ENCODE peak calls at places on chromosomes 12 and 14, in ten cellular contexts. T is pancreas; D is HAP-1; B is PC-9; V is HCT116; A is aorta; G is CD4-positive, CD25-positive, alpha-beta regulatory T cell; J is left ventricle myocardium inferior; I is tibial artery; P is breast epithelium. H is an unnamed sample.

GRCh38 chr12:54019924-54020586 is 8.2 kb upstream of the HOXC6 start:
- DNase-seq in T (no peak), D (no peak), B (no peak), V (no peak), A (no peak), G (no peak), J (no peak), I (peak; percentile 83), P (no peak), H (no peak)

GRCh38 chr12:48414046-48414445 is 58.3 kb upstream of the ANP32D start:
- DNase-seq in T (no peak), D (no peak), B (no peak), V (no peak), A (no peak), G (no peak), J (no peak), I (no peak), P (no peak), H (no peak)

GRCh38 chr14:68297871-68298468 is 478.4 kb downstream of the RAD51B start:
- DNase-seq in T (no peak), D (no peak), B (no peak), V (no peak), A (no peak), G (no peak), J (no peak), I (no peak), P (no peak), H (no peak)

GRCh38 chr12:108828774-108829173 is 28.6 kb downstream of the SSH1 start:
- DNase-seq in T (no peak), D (no peak), B (peak; percentile 59), V (peak; percentile 75), A (no peak), G (no peak), J (peak; percentile 15), I (no peak), P (no peak), H (no peak)

GRCh38 chr14:48974994-48975393 is 611.2 kb downstream of the RPS29 start:
- DNase-seq in T (no peak), D (no peak), B (no peak), V (no peak), A (no peak), G (no peak), J (no peak), I (no peak), P (no peak), H (no peak)

GRCh38 chr14:29773990-29774389 is 153.7 kb downstream of the PRKD1 start:
- DNase-seq in T (no peak), D (no peak), B (no peak), V (no peak), A (no peak), G (no peak), J (no peak), I (no peak), P (no peak), H (no peak)

GRCh38 chr12:41304526-41304925 is 116.4 kb downstream of the PDZRN4 start:
- DNase-seq in T (no peak), D (peak; percentile 7), B (peak; percentile 3), V (no peak), A (no peak), G (no peak), J (no peak), I (no peak), P (no peak), H (no peak)

GRCh38 chr12:93005928-93006654 is 77.0 kb upstream of the EEA1 start:
- DNase-seq in T (no peak), D (no peak), B (no peak), V (no peak), A (no peak), G (no peak), J (no peak), I (no peak), P (no peak), H (no peak)

GRCh38 chr12:13206560-13206897 is 10.0 kb downstream of the EMP1 start:
- DNase-seq in T (no peak), D (no peak), B (no peak), V (no peak), A (no peak), G (no peak), J (no peak), I (no peak), P (no peak), H (no peak)

GRCh38 chr12:13200841-13201240 is 4.3 kb downstream of the EMP1 start:
- DNase-seq in T (no peak), D (no peak), B (no peak), V (no peak), A (no peak), G (no peak), J (no peak), I (no peak), P (no peak), H (no peak)

GRCh38 chr12:13205809-13206559 is 9.5 kb downstream of the EMP1 start:
- DNase-seq in T (no peak), D (no peak), B (peak; percentile 96), V (peak; percentile 83), A (no peak), G (no peak), J (no peak), I (no peak), P (no peak), H (no peak)

GRCh38 chr12:13204428-13204827 is 7.9 kb downstream of the EMP1 start:
- DNase-seq in T (no peak), D (no peak), B (peak; percentile 87), V (no peak), A (no peak), G (no peak), J (no peak), I (no peak), P (no peak), H (no peak)

DNA sequence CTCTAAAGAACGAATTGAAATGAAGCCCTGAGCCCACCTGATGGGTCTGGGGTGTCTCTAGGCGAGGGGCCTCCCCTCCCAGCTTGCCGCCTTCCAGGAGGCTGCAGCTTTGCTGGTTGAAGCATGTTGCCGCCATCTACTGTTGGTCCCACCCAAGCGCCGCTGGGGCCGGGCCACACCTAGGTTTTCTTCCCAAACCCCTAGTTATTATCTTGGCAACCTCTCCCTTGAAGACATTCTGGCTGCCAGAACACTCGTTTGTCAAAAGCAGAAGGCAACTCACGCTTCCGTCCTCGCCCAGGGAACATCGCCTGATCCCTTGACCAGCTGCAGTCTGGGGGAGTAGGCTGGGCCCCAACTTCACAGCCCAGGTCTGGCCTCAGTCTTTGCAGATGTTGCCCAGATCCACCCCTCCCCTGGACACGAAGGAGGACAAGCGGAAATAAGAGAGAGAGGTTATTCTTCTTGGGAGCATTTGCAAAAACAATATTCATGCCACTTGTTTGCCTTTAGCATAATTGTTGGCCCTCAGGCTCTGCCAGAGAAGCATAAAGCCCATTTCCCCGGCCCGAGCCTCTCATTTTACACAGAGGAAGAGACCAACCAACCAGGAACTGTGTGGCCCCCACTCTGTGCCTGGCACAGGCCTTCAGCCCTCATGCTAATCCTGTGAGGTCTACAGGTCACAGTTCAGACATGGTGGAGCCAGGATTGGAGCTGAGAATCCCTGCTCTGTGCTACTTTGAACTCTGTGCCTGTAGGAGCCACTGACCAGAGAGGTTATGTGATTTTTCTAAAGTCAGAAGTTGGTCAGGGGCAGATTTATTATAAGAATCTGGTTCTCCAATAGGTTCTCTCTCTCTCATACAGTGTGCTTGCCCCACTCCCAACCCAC is 6.7 kb downstream of the EMP1 start:
- DNase-seq in T (no peak), D (no peak), B (peak; percentile 83), V (no peak), A (peak; percentile 84), G (no peak), J (peak; percentile 62), I (peak; percentile 75), P (no peak), H (no peak)
- H3K4me1 ChIP-seq in T (no peaks in the 10 kb centered on the region), D (peaks cover 29% of the 10 kb centered on the region), B (peaks cover 97% of the 10 kb centered on the region), V (peaks cover 100% of the 10 kb centered on the region), A (no peaks in the 10 kb centered on the region), G (no peaks in the 10 kb centered on the region), J (peaks cover 98% of the 10 kb centered on the region), I (peaks cover 29% of the 10 kb centered on the region), P (peaks cover 28% of the 10 kb centered on the region), H (peaks cover 15% of the 10 kb centered on the region)

GRCh38 chr14:61608245-61609142 is 86.8 kb upstream of the HIF1A start:
- DNase-seq in T (no peak), D (peak; percentile 75), B (no peak), V (no peak), A (no peak), G (no peak), J (no peak), I (no peak), P (no peak), H (no peak)

GRCh38 chr14:61610900-61611299 is 84.4 kb upstream of the HIF1A start:
- DNase-seq in T (no peak), D (no peak), B (no peak), V (no peak), A (no peak), G (no peak), J (no peak), I (no peak), P (no peak), H (no peak)

GRCh38 chr14:61609143-61609851 is 86.0 kb upstream of the HIF1A start:
- DNase-seq in T (no peak), D (peak; percentile 94), B (peak; percentile 34), V (no peak), A (no peak), G (no peak), J (no peak), I (no peak), P (peak; percentile 52), H (no peak)

GRCh38 chr14:61609885-61610284 is 85.4 kb upstream of the HIF1A start:
- DNase-seq in T (no peak), D (no peak), B (no peak), V (no peak), A (no peak), G (no peak), J (no peak), I (no peak), P (no peak), H (no peak)

GRCh38 chr14:61607570-61608244 is 87.6 kb upstream of the HIF1A start:
- DNase-seq in T (no peak), D (no peak), B (no peak), V (no peak), A (no peak), G (no peak), J (no peak), I (no peak), P (no peak), H (no peak)
- H3K4me1 ChIP-seq in T (no peaks in the 10 kb centered on the region), D (peaks cover 29% of the 10 kb centered on the region), B (peaks cover 7% of the 10 kb centered on the region), V (peaks cover 7% of the 10 kb centered on the region), A (no peaks in the 10 kb centered on the region), G (no peaks in the 10 kb centered on the region), J (peaks cover 19% of the 10 kb centered on the region), I (peaks cover 7% of the 10 kb centered on the region), P (peaks cover 6% of the 10 kb centered on the region), H (peaks cover 9% of the 10 kb centered on the region)

GRCh38 chr14:36019126-36019525 is 157.4 kb downstream of the PTCSC3 start:
- DNase-seq in T (no peak), D (no peak), B (no peak), V (no peak), A (no peak), G (peak; percentile 50), J (no peak), I (no peak), P (no peak), H (no peak)
- H3K4me1 ChIP-seq in T (no peaks in the 10 kb centered on the region), D (no peaks in the 10 kb centered on the region), B (no peaks in the 10 kb centered on the region), V (no peaks in the 10 kb centered on the region), A (no peaks in the 10 kb centered on the region), G (peaks cover 21% of the 10 kb centered on the region), J (no peaks in the 10 kb centered on the region), I (no peaks in the 10 kb centered on the region), P (no peaks in the 10 kb centered on the region), H (no peaks in the 10 kb centered on the region)

DNA sequence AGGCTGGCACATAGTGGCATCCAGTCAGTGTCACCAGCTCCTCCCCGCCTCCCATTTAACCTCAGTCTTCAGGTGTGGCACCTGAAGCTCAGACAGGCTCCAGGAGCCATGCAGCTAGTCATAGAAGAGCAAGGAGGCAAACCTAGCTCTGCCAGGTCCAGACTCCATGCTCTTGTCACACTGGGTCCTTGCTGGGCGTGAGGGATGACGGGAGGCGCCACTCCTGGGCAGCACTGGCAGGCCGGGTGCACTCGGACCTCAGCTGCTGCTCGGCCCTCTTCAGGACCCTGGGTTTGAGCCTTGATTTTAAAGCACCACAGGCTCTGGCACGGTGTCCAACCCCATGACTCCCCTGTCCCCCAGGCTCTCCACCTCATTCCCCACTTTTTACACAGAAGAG is 24.1 kb downstream of the ITPK1 start:
- DNase-seq in T (no peak), D (no peak), B (no peak), V (no peak), A (no peak), G (no peak), J (no peak), I (no peak), P (no peak), H (no peak)
- H3K4me1 ChIP-seq in T (no peaks in the 10 kb centered on the region), D (peaks cover 2% of the 10 kb centered on the region), B (peaks cover 29% of the 10 kb centered on the region), V (peaks cover 9% of the 10 kb centered on the region), A (no peaks in the 10 kb centered on the region), G (no peaks in the 10 kb centered on the region), J (peaks cover 100% of the 10 kb centered on the region), I (peaks cover 65% of the 10 kb centered on the region), P (peaks cover 9% of the 10 kb centered on the region), H (peaks cover 48% of the 10 kb centered on the region)